ENCODE peak calls at places on chromosomes 1 and 21, in four cellular contexts. K is HCT116, G is mucosa of descending colon, T is ELR. O is an unnamed sample.
A peak's percentile ranks its signal among the peaks of the same experiment; 100 is the strongest.

GRCh38 chr1:180271640-180272255 is 41.7 kb downstream of the LHX4 start:
- DNase-seq in K (no peak), G (no peak), T (no peak), O (no peak)

GRCh38 chr1:116375884-116376733 is 3.1 kb downstream of the ATP1A1 start:
- DNase-seq in K (peak; percentile 68), G (peak; percentile 89), T (peak; percentile 82), O (peak; percentile 38)

GRCh38 chr1:181783208-181783607 is 278.3 kb downstream of the ZNF648 start:
- DNase-seq in K (no peak), G (no peak), T (no peak), O (no peak)

GRCh38 chr1:54125671-54126070 is 27.1 kb downstream of the CDCP2 start:
- DNase-seq in K (no peak), G (no peak), T (no peak), O (no peak)

GRCh38 chr1:12616709-12617373 is 1.2 kb downstream of the DHRS3 start:
- DNase-seq in K (no peak), G (peak; percentile 68), T (peak; percentile 44), O (no peak)

GRCh38 chr1:42081475-42081874 is 71.7 kb upstream of the GUCA2B start:
- DNase-seq in K (no peak), G (peak; percentile 68), T (no peak), O (no peak)

GRCh38 chr1:63592536-63593302 is 492 bp upstream of the PGM1 start:
- DNase-seq in K (no peak), G (peak; percentile 25), T (no peak), O (no peak)

GRCh38 chr1:19009882-19010321 is 53.4 kb upstream of the IFFO2 start:
- DNase-seq in K (peak; percentile 54), G (no peak), T (peak; percentile 97), O (peak; percentile 94)

GRCh38 chr1:116466810-116467557 is 93.9 kb downstream of the ATP1A1 start:
- DNase-seq in K (no peak), G (no peak), T (no peak), O (no peak)

GRCh38 chr1:103348136-103348535 is 177.4 kb upstream of the RNPC3 start:
- DNase-seq in K (no peak), G (no peak), T (no peak), O (no peak)

GRCh38 chr1:83815348-83815747 is 183.6 kb downstream of the TTLL7 start:
- DNase-seq in K (no peak), G (no peak), T (peak; percentile 4), O (no peak)

GRCh38 chr1:94542088-94542671 is 621 bp upstream of the F3 start:
- DNase-seq in K (no peak), G (peak; percentile 63), T (peak; percentile 64), O (no peak)

GRCh38 chr1:59499956-59500569 is 203.2 kb downstream of the FGGY start:
- DNase-seq in K (no peak), G (no peak), T (no peak), O (no peak)

GRCh38 chr21:38341546-38342012 is 84.8 kb downstream of the KCNJ15 start:
- DNase-seq in K (no peak), G (no peak), T (no peak), O (no peak)

GRCh38 chr1:25183126-25183980 is 48.9 kb downstream of the SYF2 start:
- DNase-seq in K (no peak), G (no peak), T (no peak), O (no peak)

GRCh38 chr21:33894736-33895288 is 20.8 kb downstream of the ATP5PO start:
- DNase-seq in K (peak; percentile 27), G (peak; percentile 59), T (peak; percentile 91), O (peak; percentile 80)

O was measured in H4.